ENCODE peak calls at places on chromosome 12, in six cellular contexts. E, X, S, O, Z and U are unnamed samples.

GRCh38 chr12:116662612-116663144 is 75.2 kb downstream of the SPRING1 start:
- DNase-seq in Z (peak), X (peak), S (peak), E (peak), O (no peak), U (no peak)

GRCh38 chr12:23964812-23965211 is 15.3 kb upstream of the SOX5 start:
- DNase-seq in S (no peak), E (no peak), X (no peak), Z (no peak), O (no peak), U (no peak)

GRCh38 chr12:107514887-107515445 is 170.6 kb upstream of the PWP1 start:
- DNase-seq in Z (no peak), S (peak), O (peak), E (no peak), X (no peak), U (peak)

GRCh38 chr12:54419088-54419887 is at the start of gene ITGA5:
- DNase-seq in X (peak), Z (peak), E (peak), O (no peak), S (peak), U (peak)

GRCh38 chr12:97426485-97427116 is 36.0 kb upstream of the RMST start:
- DNase-seq in S (no peak), X (no peak), Z (no peak), E (no peak), O (no peak), U (no peak)

GRCh38 chr12:52023976-52024688 is 17.4 kb downstream of the TAMALIN start:
- DNase-seq in X (no peak), E (no peak), O (no peak), S (no peak), Z (no peak), U (no peak)

GRCh38 chr12:25286837-25287236 is 36.1 kb upstream of the KRAS start:
- DNase-seq in Z (no peak), X (no peak), S (no peak), E (no peak), O (no peak), U (no peak)

GRCh38 chr12:4293299-4293941 is 19.9 kb downstream of the CCND2 start:
- DNase-seq in E (no peak), Z (no peak), O (no peak), S (peak), X (no peak), U (no peak)

GRCh38 chr12:51382173-51382572 is 9.0 kb downstream of the GALNT6 start:
- DNase-seq in E (no peak), X (no peak), O (no peak), Z (no peak), S (no peak), U (no peak)

GRCh38 chr12:57896437-57897201 is 44.7 kb upstream of the ATP23 start:
- DNase-seq in O (no peak), E (peak), S (peak), X (no peak), Z (peak), U (peak)

GRCh38 chr12:124426594-124427550 is 132.0 kb downstream of the RFLNA start:
- DNase-seq in X (no peak), Z (no peak), S (no peak), O (no peak), E (no peak), U (no peak)

GRCh38 chr12:27332407-27333310 is at the start of gene BMAL2:
- DNase-seq in Z (peak), O (no peak), X (peak), E (peak), S (peak), U (peak)

GRCh38 chr12:53994268-53994690 is 5.7 kb upstream of the HOXC9 start:
- DNase-seq in O (no peak), E (peak), X (no peak), Z (no peak), S (no peak), U (no peak)

DNA sequence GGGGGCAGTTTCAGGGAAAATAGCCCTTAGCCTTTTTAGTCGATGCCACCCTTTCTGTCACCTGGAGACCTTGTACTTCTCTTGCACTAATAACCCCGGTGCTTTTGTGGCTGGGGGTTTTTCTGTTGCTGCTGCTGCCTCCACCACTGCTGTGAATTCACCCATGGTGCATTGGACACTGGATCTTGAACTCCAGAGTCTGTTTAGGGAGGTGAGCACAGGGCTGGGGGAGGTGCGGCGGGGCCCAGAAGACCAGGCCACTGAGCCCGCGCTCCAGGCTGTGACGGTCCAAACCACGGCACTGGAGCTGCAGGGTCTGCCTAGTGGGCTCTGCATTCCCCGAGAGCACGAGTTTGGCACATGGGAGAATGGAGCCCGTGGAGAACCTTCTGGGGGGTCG is 100.6 kb downstream of the NINJ2 start:
- DNase-seq in S (no peak), E (no peak), O (no peak), X (no peak), Z (no peak), U (no peak)
- H3K4me3 ChIP-seq in S (no peak), E (no peak), O (no peak), X (no peak), Z (no peak), U (no peak)

GRCh38 chr12:58931518-58931917 is 11.2 kb upstream of the LRIG3 start:
- DNase-seq in X (no peak), O (no peak), Z (no peak), S (no peak), E (no peak), U (no peak)
- TF ChIP-seq CTCF in X (no peak), O (no peak), Z (peak), S (no peak), E (no peak), U (no peak)

DNA sequence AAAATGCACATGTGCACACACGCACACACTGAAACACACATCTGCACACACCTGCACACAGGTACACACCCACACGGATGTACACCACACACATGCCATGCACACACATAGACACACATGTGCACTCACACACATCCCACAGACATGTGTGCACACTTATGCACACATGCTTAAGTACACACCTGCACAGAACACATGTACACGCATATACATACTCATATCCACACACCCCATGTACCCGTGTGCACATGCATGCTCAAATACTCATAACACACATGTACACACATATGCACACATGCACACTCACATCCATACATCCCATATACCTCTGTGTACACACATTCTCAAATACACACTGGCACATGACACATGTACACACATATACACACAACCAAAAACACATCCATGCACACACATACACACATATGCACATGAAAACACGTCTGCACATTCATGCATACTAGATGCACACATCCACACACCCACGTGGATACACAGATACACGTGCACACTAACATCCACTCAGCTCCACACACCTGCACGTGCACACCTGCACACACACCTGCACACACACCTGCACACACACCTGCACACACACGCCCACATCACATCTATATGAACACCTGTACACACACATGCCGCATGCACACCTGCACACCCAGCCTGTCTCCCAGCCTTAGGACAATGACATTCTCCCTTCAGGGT is 336.7 kb downstream of the ADGRD1 start:
- DNase-seq in S (no peak), O (no peak), E (peak), Z (no peak), X (no peak), U (no peak)
- H3K4me3 ChIP-seq in S (no peak), O (no peak), E (no peak), Z (no peak), X (no peak), U (no peak)

DNA sequence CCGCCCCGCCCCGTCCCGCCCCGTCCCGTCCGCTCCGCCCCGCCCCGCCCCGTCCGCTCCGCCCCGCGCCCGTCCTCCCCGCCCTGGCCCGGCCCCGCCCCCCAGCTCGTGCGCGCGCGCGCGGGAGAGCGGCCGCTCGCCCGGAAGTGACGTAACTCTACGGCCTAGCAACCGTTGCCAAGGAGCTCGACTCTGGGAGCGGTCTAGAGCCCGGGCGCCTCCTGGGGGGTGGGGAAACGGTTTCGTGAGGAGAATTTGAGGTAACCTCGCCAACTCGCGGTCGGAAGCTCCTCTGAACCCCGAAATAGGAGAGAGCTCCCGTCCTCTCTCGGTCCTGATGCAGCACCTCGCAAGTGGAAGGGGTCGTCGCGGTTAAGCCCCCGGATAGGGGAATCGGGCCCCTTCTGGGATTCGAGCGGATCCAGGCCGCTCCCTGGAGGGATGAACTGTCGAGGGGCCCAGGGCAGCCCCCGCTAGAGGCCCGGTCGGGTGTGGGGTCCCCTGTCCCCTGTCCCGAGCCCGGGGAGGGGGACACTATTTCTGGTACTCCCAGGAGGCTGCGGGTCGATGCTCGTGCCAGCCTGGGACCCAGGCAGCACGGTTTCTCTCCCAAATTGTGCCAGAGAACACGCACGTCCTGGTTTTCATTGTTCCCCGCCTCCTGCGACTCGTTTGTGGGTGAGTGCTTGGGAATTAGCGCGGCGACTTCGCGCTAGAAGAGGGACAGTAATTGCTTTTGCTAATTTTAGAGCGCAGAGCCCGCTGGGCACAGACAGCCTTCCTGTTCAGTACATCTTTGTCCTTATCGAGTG is at the start of gene IFT81:
- DNase-seq in E (peak), Z (peak), X (peak), O (peak), S (peak), U (peak)
- TF ChIP-seq CTCF in E (no peak), Z (peak), X (no peak), O (no peak), S (no peak), U (no peak)

DNA sequence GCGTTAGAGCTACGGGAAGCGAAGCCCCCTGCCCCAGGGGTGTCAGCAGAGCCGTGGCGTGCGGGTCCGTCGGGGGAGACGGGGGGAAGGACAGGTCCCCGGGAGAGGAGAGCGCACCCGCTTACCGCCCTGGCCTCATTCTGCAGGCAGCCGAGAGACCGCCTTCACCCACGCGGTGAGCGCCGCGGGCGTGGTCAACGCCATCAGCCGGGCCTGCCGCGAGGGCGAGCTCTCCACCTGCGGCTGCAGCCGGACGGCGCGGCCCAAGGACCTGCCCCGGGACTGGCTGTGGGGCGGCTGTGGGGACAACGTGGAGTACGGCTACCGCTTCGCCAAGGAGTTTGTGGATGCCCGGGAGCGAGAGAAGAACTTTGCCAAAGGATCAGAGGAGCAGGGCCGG is 10.5 kb downstream of the WNT5B start:
- DNase-seq in S (no peak), E (no peak), O (no peak), Z (no peak), X (no peak), U (no peak)
- H3K4me3 ChIP-seq in S (no peak), E (no peak), O (no peak), Z (no peak), X (no peak), U (no peak)

GRCh38 chr12:15754233-15754632 is 35.0 kb downstream of the EPS8 start:
- DNase-seq in E (no peak), O (no peak), Z (peak), S (peak), X (no peak), U (peak)

GRCh38 chr12:15757553-15758255 is 31.5 kb downstream of the EPS8 start:
- DNase-seq in S (peak), X (no peak), O (peak), Z (peak), E (no peak), U (peak)

GRCh38 chr12:15751741-15752140 is 37.4 kb downstream of the EPS8 start:
- DNase-seq in X (no peak), Z (no peak), S (peak), E (no peak), O (no peak), U (peak)

GRCh38 chr12:15752780-15753179 is 36.4 kb downstream of the EPS8 start:
- DNase-seq in X (no peak), Z (peak), S (peak), E (no peak), O (peak), U (peak)

DNA sequence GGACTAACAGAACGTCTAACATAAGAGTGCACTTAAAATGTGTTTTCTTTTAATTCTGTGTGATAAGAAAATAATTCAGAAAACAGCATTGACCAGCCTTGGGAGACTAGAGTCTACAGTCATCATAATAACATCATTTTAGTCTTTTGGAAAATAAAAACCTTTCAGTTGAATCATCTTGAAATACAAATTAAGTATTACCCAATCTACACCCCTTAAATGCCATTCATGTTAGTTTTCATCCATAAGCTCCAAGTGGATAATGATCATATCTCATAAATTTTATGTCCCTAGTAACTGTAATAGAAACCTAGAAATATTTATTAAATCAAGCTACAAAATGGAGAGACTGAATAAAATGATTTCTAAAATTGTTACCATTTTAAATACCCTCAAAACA is 32.4 kb downstream of the EPS8 start:
- DNase-seq in Z (no peak), S (peak), X (no peak), O (peak), E (no peak), U (peak)
- TF ChIP-seq CTCF in Z (no peak), S (no peak), X (no peak), O (no peak), E (no peak), U (no peak)

GRCh38 chr12:74431821-74432220 is 105.8 kb upstream of the ATXN7L3B start:
- DNase-seq in S (no peak), X (no peak), Z (no peak), O (no peak), E (no peak), U (no peak)
- H3K4me3 ChIP-seq in S (no peak), X (no peak), Z (no peak), O (no peak), E (no peak), U (no peak)

GRCh38 chr12:120227233-120228040 is 26.5 kb upstream of the RPLP0 start:
- DNase-seq in X (no peak), Z (no peak), O (no peak), S (no peak), E (no peak), U (no peak)

GRCh38 chr12:120224304-120225199 is 23.6 kb upstream of the RPLP0 start:
- DNase-seq in X (peak), S (no peak), O (no peak), Z (peak), E (peak), U (peak)

GRCh38 chr12:120225200-120225558 is 24.3 kb upstream of the RPLP0 start:
- DNase-seq in Z (no peak), S (no peak), O (no peak), X (no peak), E (no peak), U (no peak)

GRCh38 chr12:120228041-120228290 is 27.1 kb upstream of the RPLP0 start:
- DNase-seq in S (no peak), Z (no peak), O (no peak), X (no peak), E (no peak), U (no peak)

GRCh38 chr12:120225852-120226640 is 25.1 kb upstream of the RPLP0 start:
- DNase-seq in E (peak), O (no peak), S (no peak), X (peak), Z (no peak), U (peak)
- TF ChIP-seq CTCF in E (no peak), O (peak), S (no peak), X (no peak), Z (no peak), U (peak)

DNA sequence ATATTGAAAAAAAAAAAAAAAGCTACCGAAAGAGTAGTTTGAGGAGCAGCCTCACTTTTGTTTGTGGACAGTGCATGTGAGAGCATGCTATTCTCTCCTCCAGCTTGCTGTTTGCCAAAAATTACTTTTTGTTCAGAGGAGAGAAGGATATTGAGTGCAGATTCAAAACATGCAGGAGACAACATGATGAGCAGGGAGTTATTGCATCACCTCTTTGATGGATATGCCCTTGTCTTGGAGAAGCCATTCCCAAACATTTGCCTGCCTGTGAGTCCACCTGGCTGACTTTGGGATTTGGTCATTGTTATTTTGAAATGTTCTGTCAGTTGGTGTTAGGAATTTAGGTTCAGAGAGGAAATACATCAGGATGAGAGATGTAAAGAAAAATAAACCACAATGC is 2.4 kb downstream of the C12orf75 start:
- DNase-seq in Z (no peak), S (no peak), O (no peak), X (no peak), E (no peak), U (no peak)
- H3K4me3 ChIP-seq in Z (no peak), S (peak), O (peak), X (no peak), E (no peak), U (no peak)